ENCODE peak calls at places on chromosomes 5 and 9, in four cellular contexts. One of them, this sample, is unnamed.

GRCh38 chr5:54837939-54838457 is 147.4 kb downstream of the ESM1 start:
- DNase-seq in HCT116: no peak
- DNase-seq in neuronal stem cell: no peak
- DNase-seq in PC-3: no peak
- DNase-seq in this sample: no peak

GRCh38 chr9:96609732-96610131 is 9.9 kb downstream of the CDC14B start:
- DNase-seq in HCT116: no peak
- DNase-seq in neuronal stem cell: no peak
- DNase-seq in PC-3: no peak
- DNase-seq in this sample: no peak

GRCh38 chr9:35767458-35767857 is 13.4 kb upstream of the MSMP start:
- DNase-seq in HCT116: no peak
- DNase-seq in neuronal stem cell: no peak
- DNase-seq in PC-3: no peak
- DNase-seq in this sample: no peak

GRCh38 chr9:5800969-5801738 is 31.8 kb downstream of the ERMP1 start:
- DNase-seq in HCT116: no peak
- DNase-seq in neuronal stem cell: no peak
- DNase-seq in PC-3: no peak
- DNase-seq in this sample: no peak

GRCh38 chr9:16044116-16044881 is 491.5 kb downstream of the CCDC171 start:
- DNase-seq in HCT116: no peak
- DNase-seq in neuronal stem cell: no peak
- DNase-seq in PC-3: peak
- DNase-seq in this sample: no peak

GRCh38 chr9:100070071-100070470 is 28.7 kb downstream of the ERP44 start:
- DNase-seq in HCT116: no peak
- DNase-seq in neuronal stem cell: no peak
- DNase-seq in PC-3: peak
- DNase-seq in this sample: no peak

GRCh38 chr5:169796731-169797130 is 159.7 kb downstream of the DOCK2 start:
- DNase-seq in HCT116: no peak
- DNase-seq in neuronal stem cell: no peak
- DNase-seq in PC-3: peak
- DNase-seq in this sample: no peak

GRCh38 chr5:127549551-127549950 is 32.1 kb downstream of the PRRC1 start:
- DNase-seq in HCT116: no peak
- DNase-seq in neuronal stem cell: no peak
- DNase-seq in PC-3: peak
- DNase-seq in this sample: no peak

GRCh38 chr5:18527017-18527416 is 892.8 kb downstream of the TAF11L14 start:
- DNase-seq in HCT116: no peak
- DNase-seq in neuronal stem cell: no peak
- DNase-seq in PC-3: no peak
- DNase-seq in this sample: peak

GRCh38 chr9:3342159-3342777 is 183.5 kb downstream of the RFX3 start:
- DNase-seq in HCT116: no peak
- DNase-seq in neuronal stem cell: no peak
- DNase-seq in PC-3: no peak
- DNase-seq in this sample: no peak

DNA sequence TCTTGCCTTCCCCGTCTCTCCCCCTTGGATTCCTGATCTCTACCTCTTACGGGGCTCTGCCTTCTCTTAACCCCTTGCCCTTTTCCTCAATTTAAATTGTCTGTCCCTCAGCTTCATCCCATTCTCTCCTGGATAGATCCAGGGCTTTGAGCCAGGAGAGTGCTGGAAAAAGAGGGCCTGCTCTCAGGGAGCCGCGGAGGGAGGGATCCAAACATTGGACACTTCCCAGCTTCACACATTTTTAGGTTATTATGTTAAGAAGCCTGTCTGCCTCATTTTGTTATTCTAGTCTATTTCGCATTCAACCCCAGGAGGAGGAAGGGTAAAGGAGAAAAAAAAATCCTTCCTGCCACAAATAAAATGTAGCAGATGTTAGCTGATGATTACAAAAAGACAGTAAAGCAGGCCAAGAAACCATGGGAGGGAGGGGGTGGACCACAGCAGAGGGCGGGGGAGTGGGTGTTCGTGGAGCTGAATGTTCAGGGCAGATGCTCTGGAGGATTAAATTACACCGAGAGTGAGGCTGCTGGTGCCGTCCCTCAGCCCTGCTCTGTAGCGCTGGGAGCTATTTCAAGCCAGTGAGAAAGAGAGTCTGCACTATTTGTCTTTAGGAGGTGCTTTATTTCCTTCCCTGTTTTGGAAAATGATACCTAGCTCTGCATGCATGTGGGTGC is 60.5 kb upstream of the ZFR start:
- DNase-seq in HCT116: no peak
- DNase-seq in neuronal stem cell: no peak
- DNase-seq in PC-3: no peak
- DNase-seq in this sample: peak
- H3K4me2 ChIP-seq in HCT116: no peak
- H3K4me2 ChIP-seq in neuronal stem cell: no peak
- H3K4me2 ChIP-seq in PC-3: no peak
- H3K4me2 ChIP-seq in this sample: peak

GRCh38 chr9:126775926-126776325 is 28.9 kb upstream of the ZBTB43 start:
- DNase-seq in HCT116: no peak
- DNase-seq in neuronal stem cell: no peak
- DNase-seq in PC-3: peak
- DNase-seq in this sample: no peak

GRCh38 chr9:126773004-126773607 is 31.7 kb upstream of the ZBTB43 start:
- DNase-seq in HCT116: no peak
- DNase-seq in neuronal stem cell: no peak
- DNase-seq in PC-3: peak
- DNase-seq in this sample: peak

GRCh38 chr9:126781186-126781585 is 23.7 kb upstream of the ZBTB43 start:
- DNase-seq in HCT116: no peak
- DNase-seq in neuronal stem cell: no peak
- DNase-seq in PC-3: no peak
- DNase-seq in this sample: no peak

GRCh38 chr9:126781717-126782388 is 23.0 kb upstream of the ZBTB43 start:
- DNase-seq in HCT116: peak
- DNase-seq in neuronal stem cell: peak
- DNase-seq in PC-3: peak
- DNase-seq in this sample: peak

DNA sequence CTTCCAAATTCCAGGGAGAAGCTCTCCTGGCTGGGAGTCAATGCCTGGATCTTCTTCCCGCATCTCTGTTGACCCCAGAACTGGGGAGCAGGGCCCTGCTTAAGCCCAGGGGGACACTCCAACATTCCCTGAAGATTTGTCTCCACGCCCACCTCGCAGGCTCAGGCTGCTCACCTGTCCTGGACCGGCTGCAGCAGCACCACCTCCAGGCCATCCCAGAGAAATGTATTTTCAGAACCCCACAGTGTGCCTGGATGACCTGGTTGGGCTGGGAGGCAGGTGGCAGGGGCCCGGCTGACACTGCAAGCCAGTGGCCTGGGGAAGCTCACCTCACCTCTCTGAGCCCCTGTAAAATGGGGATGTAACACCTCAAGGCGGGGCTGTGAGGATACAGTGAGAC is 27.1 kb upstream of the ZBTB43 start:
- DNase-seq in HCT116: no peak
- DNase-seq in neuronal stem cell: no peak
- DNase-seq in PC-3: peak
- DNase-seq in this sample: peak
- H3K4me2 ChIP-seq in HCT116: no peak
- H3K4me2 ChIP-seq in neuronal stem cell: no peak
- H3K4me2 ChIP-seq in PC-3: no peak
- H3K4me2 ChIP-seq in this sample: no peak

GRCh38 chr5:87136096-87136495 is 131.6 kb upstream of the RASA1 start:
- DNase-seq in HCT116: no peak
- DNase-seq in neuronal stem cell: no peak
- DNase-seq in PC-3: no peak
- DNase-seq in this sample: no peak
- H3K4me2 ChIP-seq in HCT116: no peak
- H3K4me2 ChIP-seq in neuronal stem cell: no peak
- H3K4me2 ChIP-seq in PC-3: no peak
- H3K4me2 ChIP-seq in this sample: peak

GRCh38 chr5:1792842-1793266 is 6.8 kb downstream of the MRPL36 start:
- DNase-seq in HCT116: no peak
- DNase-seq in neuronal stem cell: no peak
- DNase-seq in PC-3: peak
- DNase-seq in this sample: no peak
- H3K4me2 ChIP-seq in HCT116: no peak
- H3K4me2 ChIP-seq in neuronal stem cell: no peak
- H3K4me2 ChIP-seq in PC-3: peak
- H3K4me2 ChIP-seq in this sample: no peak

DNA sequence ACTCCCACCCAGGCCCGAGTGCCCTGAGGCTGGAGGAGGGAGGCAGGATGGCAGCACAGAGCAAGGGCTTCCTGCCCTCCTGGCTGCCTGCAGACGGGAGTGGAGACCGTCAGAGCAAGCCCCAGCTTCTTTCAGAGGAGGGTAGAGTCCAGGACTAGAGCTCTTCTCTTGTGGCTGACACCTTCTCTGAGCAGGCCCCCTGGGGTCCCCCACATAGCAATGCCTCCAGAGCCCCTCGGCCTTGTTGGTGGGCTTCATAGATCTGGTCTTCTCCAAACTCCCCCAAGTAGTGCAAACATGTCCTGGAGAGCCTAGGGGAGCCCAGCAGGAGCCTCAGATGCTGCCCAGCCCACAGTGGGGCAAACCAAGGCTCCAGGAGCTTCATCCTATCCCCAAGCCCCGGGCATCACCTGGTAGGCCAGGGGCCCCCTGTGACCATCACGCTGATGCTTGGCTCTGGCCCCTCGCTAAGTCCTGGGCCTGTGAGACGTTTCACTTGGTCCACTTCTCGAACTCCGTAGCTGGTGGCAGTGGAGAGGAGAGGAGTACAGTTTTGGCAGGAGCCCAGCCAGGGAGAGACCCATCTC is 2.0 kb downstream of the MZB1 start:
- DNase-seq in HCT116: no peak
- DNase-seq in neuronal stem cell: no peak
- DNase-seq in PC-3: no peak
- DNase-seq in this sample: no peak
- H3K4me2 ChIP-seq in HCT116: no peak
- H3K4me2 ChIP-seq in neuronal stem cell: no peak
- H3K4me2 ChIP-seq in PC-3: no peak
- H3K4me2 ChIP-seq in this sample: peak

DNA sequence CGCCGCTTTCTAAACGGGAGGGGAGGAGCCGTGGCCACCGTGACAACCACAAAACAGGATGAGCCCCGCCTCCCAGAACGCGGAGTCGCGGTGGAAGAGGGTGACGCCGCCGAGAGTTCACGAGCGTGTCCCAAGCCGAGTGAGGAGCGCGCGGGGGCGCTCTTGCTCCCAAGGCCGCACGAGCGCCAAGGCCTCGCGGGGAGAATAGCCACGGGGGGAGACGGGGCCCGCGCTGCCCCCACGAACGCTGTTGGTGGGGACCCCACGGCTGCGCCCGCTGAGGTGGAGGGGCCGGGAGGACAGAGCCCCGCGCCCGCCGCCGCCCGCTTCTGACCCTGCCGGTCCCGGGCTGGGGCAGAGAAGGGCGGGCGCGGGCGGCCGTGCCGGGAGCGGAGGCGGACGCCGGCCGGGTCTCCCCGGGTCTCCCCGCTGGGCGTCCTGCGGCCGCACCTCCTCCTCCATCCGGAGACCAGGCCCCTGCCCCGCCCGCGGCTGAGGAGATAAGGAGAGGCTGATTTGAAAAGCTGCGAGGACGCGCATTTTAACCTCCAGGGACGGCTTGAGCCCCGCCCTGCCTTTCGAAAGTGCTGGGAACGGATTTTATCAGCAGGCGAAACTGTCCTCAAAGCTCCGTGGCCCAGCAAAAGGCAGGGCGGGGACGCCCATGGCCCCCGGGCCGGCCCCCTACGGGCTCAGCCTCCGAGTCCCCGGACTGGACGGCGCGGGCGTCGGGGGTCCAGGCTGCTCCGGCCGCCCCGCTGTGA is 3.8 kb upstream of the NKD2 start:
- DNase-seq in HCT116: no peak
- DNase-seq in neuronal stem cell: peak
- DNase-seq in PC-3: peak
- DNase-seq in this sample: peak
- H3K4me2 ChIP-seq in HCT116: peak
- H3K4me2 ChIP-seq in neuronal stem cell: peak
- H3K4me2 ChIP-seq in PC-3: peak
- H3K4me2 ChIP-seq in this sample: peak

DNA sequence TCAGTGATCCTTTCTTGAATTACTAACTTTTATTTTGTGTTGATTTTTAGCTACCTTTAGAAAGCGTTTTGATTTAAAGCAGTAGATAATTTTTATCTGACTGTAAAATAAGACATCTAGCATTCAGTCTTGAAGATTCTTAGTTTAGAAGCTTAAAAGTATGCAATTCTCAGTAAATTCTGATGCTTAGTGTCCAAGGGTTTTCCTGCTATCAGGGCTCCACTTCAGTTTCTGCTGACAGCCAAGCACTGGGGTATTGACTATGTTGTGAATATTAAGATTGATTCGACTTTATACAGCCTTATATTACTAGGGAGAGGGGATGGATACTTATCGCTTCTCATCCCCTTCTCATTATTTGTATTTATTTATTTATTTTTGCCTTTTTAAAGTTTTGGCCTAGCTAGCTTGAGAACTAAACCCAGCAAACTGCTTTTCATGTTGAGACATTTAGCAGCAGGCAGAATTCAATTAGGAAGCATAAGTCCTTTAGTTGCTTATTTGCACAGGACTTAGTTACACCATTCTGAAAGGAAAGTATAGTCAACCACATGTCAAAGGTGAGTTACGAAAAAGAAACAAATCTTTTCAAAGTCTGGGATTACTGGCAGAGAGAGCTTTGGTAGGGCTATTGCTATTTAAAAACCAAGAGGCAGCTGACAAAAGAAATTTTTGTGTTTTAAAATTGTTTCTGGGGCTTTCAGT is 2.9 kb downstream of the PBX3 start:
- DNase-seq in HCT116: no peak
- DNase-seq in neuronal stem cell: peak
- DNase-seq in PC-3: no peak
- DNase-seq in this sample: no peak
- H3K4me2 ChIP-seq in HCT116: no peak
- H3K4me2 ChIP-seq in neuronal stem cell: no peak
- H3K4me2 ChIP-seq in PC-3: peak
- H3K4me2 ChIP-seq in this sample: peak

GRCh38 chr5:149733129-149733900 is 3.2 kb downstream of the PPARGC1B start:
- DNase-seq in HCT116: no peak
- DNase-seq in neuronal stem cell: no peak
- DNase-seq in PC-3: no peak
- DNase-seq in this sample: no peak
- H3K4me2 ChIP-seq in HCT116: no peak
- H3K4me2 ChIP-seq in neuronal stem cell: peak
- H3K4me2 ChIP-seq in PC-3: peak
- H3K4me2 ChIP-seq in this sample: peak

DNA sequence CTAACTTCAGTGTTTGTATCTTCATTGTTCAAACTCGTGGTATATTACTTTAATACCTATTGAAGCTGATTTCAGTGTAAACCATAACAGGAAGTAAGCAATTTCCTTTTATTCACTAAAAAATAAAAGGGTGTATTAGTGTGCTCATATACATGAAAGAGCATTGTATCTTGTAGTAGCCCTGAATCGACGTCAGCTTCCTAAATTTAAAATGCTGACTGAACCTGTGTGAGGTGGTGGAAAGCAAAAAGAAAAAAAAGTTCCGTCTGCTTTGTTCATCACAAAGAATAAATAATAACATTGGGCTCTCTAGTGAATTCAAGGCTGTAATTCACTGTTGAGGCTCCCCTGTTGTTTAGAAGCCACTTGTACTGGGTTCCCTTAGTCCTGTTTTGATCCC is 11.5 kb downstream of the SMARCA2 start:
- DNase-seq in HCT116: no peak
- DNase-seq in neuronal stem cell: no peak
- DNase-seq in PC-3: no peak
- DNase-seq in this sample: no peak
- H3K4me2 ChIP-seq in HCT116: no peak
- H3K4me2 ChIP-seq in neuronal stem cell: no peak
- H3K4me2 ChIP-seq in PC-3: no peak
- H3K4me2 ChIP-seq in this sample: no peak